ENCODE peak calls at places on chromosomes 1 and 21, in six cellular contexts. L is heart left ventricle, U is tibial artery, N is A549, D is GM12865, S is left ventricle myocardium inferior. E is an unnamed sample.

GRCh38 chr1:47875831-47876586 is 121.2 kb downstream of the TRABD2B start:
- DNase-seq in U (no peak), N (peak; percentile 60), L (no peak), S (no peak), D (peak; percentile 2), E (no peak)

GRCh38 chr1:10107985-10108663 is 75.4 kb downstream of the UBE4B start:
- DNase-seq in S (no peak), D (no peak), U (no peak), L (no peak), N (peak; percentile 16), E (no peak)

GRCh38 chr1:37107153-37107552 is 72.8 kb upstream of the GRIK3 start:
- DNase-seq in U (no peak), N (no peak), D (no peak), L (no peak), S (no peak), E (no peak)

GRCh38 chr1:159880435-159880834 is 18.0 kb upstream of the VSIG8 start:
- DNase-seq in L (no peak), S (no peak), U (no peak), N (no peak), D (no peak), E (no peak)

GRCh38 chr21:43609501-43610340 is 49.6 kb downstream of the HSF2BP start:
- DNase-seq in N (peak; percentile 87), D (no peak), U (no peak), S (no peak), L (peak; percentile 31), E (no peak)

GRCh38 chr1:10851024-10852013 is 54.9 kb upstream of the CASZ1 start:
- DNase-seq in S (no peak), L (no peak), N (no peak), D (no peak), U (no peak), E (no peak)

GRCh38 chr1:6378096-6378746 is 15.3 kb downstream of the ACOT7 start:
- DNase-seq in D (no peak), U (no peak), N (no peak), L (no peak), S (no peak), E (no peak)

GRCh38 chr1:225861834-225862580 is 20.2 kb downstream of the TMEM63A start:
- DNase-seq in N (no peak), L (no peak), S (no peak), U (no peak), D (no peak), E (no peak)

GRCh38 chr1:94980909-94981252 is 54.0 kb upstream of the CNN3 start:
- DNase-seq in L (no peak), D (no peak), U (no peak), S (no peak), N (no peak), E (no peak)

GRCh38 chr1:231116741-231117140 is 45.1 kb upstream of the TRIM67 start:
- DNase-seq in N (no peak), L (no peak), S (no peak), D (no peak), U (no peak), E (no peak)

GRCh38 chr21:14530574-14530973 is 15.5 kb downstream of the SAMSN1 start:
- DNase-seq in L (no peak), N (no peak), S (no peak), D (no peak), U (no peak), E (no peak)

GRCh38 chr1:54857741-54858665 is 29.0 kb downstream of the DHCR24 start:
- DNase-seq in N (no peak), L (no peak), D (no peak), U (no peak), S (no peak), E (no peak)

DNA sequence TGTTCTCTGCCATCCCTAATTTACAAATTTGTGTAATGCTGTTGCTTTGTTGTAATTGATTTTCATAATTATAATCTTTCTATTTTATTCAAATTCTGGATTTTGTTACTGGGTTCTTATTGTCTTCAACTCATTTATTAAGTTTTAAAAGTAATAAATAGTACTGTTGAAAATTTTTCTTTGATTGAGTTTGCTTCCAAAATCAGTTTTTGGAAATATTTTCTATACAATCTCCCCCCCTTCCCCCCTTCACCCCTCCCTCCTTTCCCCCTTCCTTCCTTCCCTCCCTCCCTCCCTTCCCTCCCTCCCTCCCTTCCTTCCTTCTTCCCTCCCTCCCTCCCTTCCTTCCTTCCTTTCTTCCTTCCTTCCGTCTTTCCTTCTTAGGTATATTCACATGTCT is 6.0 kb upstream of the TMPRSS15 start:
- DNase-seq in S (no peak), L (no peak), N (no peak), U (no peak), D (no peak), E (no peak)
- H3K4me3 ChIP-seq in S (no peak overlapping the region), L (no peak overlapping the region), N (no peak overlapping the region), U (no peak overlapping the region), D (no peak overlapping the region), E (no peak overlapping the region)

GRCh38 chr1:53683986-53684740 is 54.8 kb downstream of the GLIS1 start:
- DNase-seq in D (no peak), U (no peak), L (no peak), S (no peak), N (no peak), E (no peak)
- TF ChIP-seq CTCF in D (no peak), U (no peak), L (no peak), S (no peak), N (no peak), E (no peak)

GRCh38 chr1:53320646-53321045 is 7.2 kb downstream of the LRP8 start:
- DNase-seq in S (no peak), N (no peak), D (no peak), U (no peak), L (no peak), E (no peak)
- H3K4me3 ChIP-seq in S (no peak overlapping the region), N (no peak overlapping the region), D (no peak overlapping the region), U (no peak overlapping the region), L (no peak overlapping the region), E (no peak overlapping the region)

DNA sequence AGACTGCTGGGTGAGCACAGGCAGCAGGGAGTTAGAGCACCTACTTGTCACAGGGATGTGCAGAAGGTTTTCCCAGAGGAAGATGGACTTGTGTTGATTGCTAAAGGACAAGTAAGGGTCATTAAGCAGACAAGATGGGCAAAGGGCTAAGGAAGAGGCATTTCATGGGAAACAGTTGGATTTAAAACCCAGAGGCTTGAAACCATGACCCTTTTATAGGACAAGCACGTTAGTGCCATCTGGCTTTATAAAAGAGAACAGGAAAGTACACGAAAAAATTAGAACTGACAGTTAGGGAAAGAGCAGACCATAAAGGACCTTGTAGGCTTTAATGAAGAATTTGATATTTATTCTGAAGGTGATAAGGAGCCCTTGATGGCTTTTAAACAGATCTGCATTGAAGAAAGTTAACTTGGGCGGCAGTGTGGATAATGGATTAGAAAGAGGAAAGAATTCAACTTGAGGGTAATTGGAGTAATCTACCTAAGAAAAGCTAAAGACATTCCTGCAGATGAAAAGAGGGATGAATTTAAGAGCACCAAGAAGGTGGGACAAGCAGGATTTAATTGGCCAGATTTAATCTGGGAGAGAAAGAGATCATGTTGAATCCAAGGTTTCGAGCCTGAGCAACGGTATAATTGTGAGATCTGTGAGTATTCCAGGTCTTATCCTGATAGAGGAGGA is 68.6 kb downstream of the ZC3H11B start:
- DNase-seq in L (no peak), N (peak; percentile 28), S (no peak), U (no peak), D (no peak), E (no peak)
- TF ChIP-seq CTCF in L (peak; percentile 27), N (peak; percentile 38), S (peak; percentile 48), U (no peak), D (peak; percentile 13), E (no peak)

GRCh38 chr1:67956096-67956495 is 94.3 kb downstream of the DIRAS3 start:
- DNase-seq in D (no peak), L (no peak), S (no peak), U (no peak), N (no peak), E (no peak)
- H3K4me3 ChIP-seq in D (no peak overlapping the region), L (no peak overlapping the region), S (no peak overlapping the region), U (no peak overlapping the region), N (no peak overlapping the region), E (no peak overlapping the region)

GRCh38 chr1:17574502-17574901 is 35.0 kb downstream of the ARHGEF10L start:
- DNase-seq in S (no peak), N (no peak), D (no peak), U (no peak), L (no peak), E (no peak)
- TF ChIP-seq CTCF in S (peak; percentile 35), N (no peak), D (no peak), U (peak; percentile 49), L (no peak), E (no peak)

DNA sequence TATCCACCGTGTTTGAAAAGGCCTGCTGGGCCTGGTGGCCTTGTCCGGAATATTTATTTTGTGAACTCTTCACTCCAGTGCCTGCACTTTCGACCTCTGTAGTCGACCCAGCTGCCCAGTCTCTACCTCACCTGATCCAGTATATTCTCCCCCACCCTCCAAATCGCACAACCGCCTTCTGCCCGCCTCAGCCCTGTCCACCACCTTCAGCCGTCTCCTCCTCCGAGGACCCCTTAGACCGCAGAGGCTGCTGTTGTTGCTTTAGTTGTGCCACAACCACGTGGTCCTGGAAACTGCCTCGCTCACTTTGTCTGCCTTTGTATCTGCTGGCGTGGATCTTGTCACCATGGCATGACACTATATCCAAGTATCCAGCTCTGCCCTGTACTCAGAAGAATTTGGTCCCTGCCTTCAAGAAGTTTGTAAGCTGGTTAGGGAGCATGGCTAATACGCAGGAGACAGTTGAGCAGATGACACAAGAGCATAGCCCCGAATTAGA is 1.4 kb downstream of the PHGDH start:
- DNase-seq in N (no peak), S (no peak), L (no peak), D (no peak), U (no peak), E (no peak)
- H3K4me3 ChIP-seq in N (peak overlapping the region; percentile 95), S (peak overlapping the region; percentile 71), L (peak overlapping the region; percentile 51), D (no peak overlapping the region), U (peak overlapping the region; percentile 79), E (peak overlapping the region; percentile 65)

GRCh38 chr1:7576946-7577657 is 194.0 kb upstream of the VAMP3 start:
- DNase-seq in L (no peak), N (peak; percentile 33), U (no peak), D (no peak), S (no peak), E (no peak)
- TF ChIP-seq CTCF in L (peak; percentile 47), N (no peak), U (peak; percentile 12), D (no peak), S (peak; percentile 56), E (no peak)